ENCODE peak calls at places on chromosomes 3 and 15, in four cellular contexts. U, G, L and M are unnamed samples.

GRCh38 chr15:96181873-96182301 is 148.6 kb upstream of the NR2F2 start:
- DNase-seq in L (peak; percentile 85), U (no peak), G (no peak), M (no peak)

GRCh38 chr3:43499256-43499655 is 122.6 kb downstream of the ANO10 start:
- DNase-seq in G (no peak), L (no peak), U (no peak), M (no peak)

GRCh38 chr15:64717735-64718495 is 57.5 kb downstream of the RBPMS2 start:
- DNase-seq in L (no peak), U (no peak), G (no peak), M (peak; percentile 41)

GRCh38 chr3:103158183-103158582 is 723.4 kb downstream of the ZPLD1 start:
- DNase-seq in U (no peak), L (no peak), G (no peak), M (no peak)

GRCh38 chr3:148955544-148956346 is 35.6 kb upstream of the GYG1 start:
- DNase-seq in L (peak; percentile 90), G (peak; percentile 39), U (no peak), M (no peak)

GRCh38 chr3:52218953-52219650 is 6.3 kb downstream of the TLR9 start:
- DNase-seq in L (no peak), G (peak; percentile 71), U (no peak), M (peak; percentile 59)

GRCh38 chr3:134357914-134358811 is 16.1 kb downstream of the AMOTL2 start:
- DNase-seq in G (peak; percentile 51), U (no peak), L (peak; percentile 81), M (peak; percentile 64)

GRCh38 chr3:184372911-184373310 is 5.1 kb downstream of the THPO start:
- DNase-seq in L (peak; percentile 59), U (no peak), G (no peak), M (no peak)

GRCh38 chr3:3573341-3573740 is 225.9 kb upstream of the LRRN1 start:
- DNase-seq in U (no peak), L (no peak), G (no peak), M (no peak)

GRCh38 chr3:134600685-134601502 is 49.9 kb downstream of the KY start:
- DNase-seq in U (no peak), G (peak; percentile 67), L (no peak), M (peak; percentile 93)

GRCh38 chr3:25899352-25900101 is 109.6 kb downstream of the OXSM start:
- DNase-seq in G (no peak), L (no peak), U (no peak), M (no peak)

GRCh38 chr3:13495921-13496723 is 16.0 kb downstream of the HDAC11 start:
- DNase-seq in L (peak; percentile 92), G (peak; percentile 86), U (no peak), M (peak; percentile 88)

GRCh38 chr3:6771171-6771570 is 89.7 kb upstream of the GRM7 start:
- DNase-seq in L (no peak), U (no peak), G (no peak), M (no peak)

GRCh38 chr3:44355634-44356033 is 17.1 kb downstream of the TCAIM start:
- DNase-seq in G (no peak), U (no peak), L (no peak), M (no peak)

GRCh38 chr15:76059320-76060097 is at the start of gene TMEM266:
- DNase-seq in G (peak; percentile 43), U (no peak), L (no peak), M (peak; percentile 79)

GRCh38 chr3:131216801-131217200 is 164.8 kb upstream of the NUDT16 start:
- DNase-seq in G (peak; percentile 25), U (no peak), L (no peak), M (no peak)

GRCh38 chr15:22866066-22866465 is 27.6 kb downstream of the NIPA2 start:
- DNase-seq in U (no peak), G (no peak), L (no peak), M (no peak)

GRCh38 chr3:147945968-147946519 is 536.9 kb downstream of the ZIC1 start:
- DNase-seq in G (no peak), U (no peak), L (peak; percentile 69), M (no peak)

GRCh38 chr3:127744875-127745274 is 72.1 kb downstream of the ABTB1 start:
- DNase-seq in G (no peak), L (no peak), U (no peak), M (peak; percentile 31)

GRCh38 chr3:10404876-10405275 is 84.0 kb upstream of the SEC13 start:
- DNase-seq in L (no peak), G (no peak), U (no peak), M (no peak)

GRCh38 chr15:38660726-38661125 is 96.1 kb upstream of the RASGRP1 start:
- DNase-seq in L (no peak), U (no peak), G (no peak), M (no peak)

GRCh38 chr3:136263251-136263650 is 13.1 kb downstream of the PCCB start:
- DNase-seq in U (no peak), L (no peak), G (no peak), M (no peak)

GRCh38 chr3:151431940-151432339 is 28.9 kb downstream of the IGSF10 start:
- DNase-seq in U (no peak), L (no peak), G (no peak), M (no peak)

GRCh38 chr3:190319660-190320059 is 2.6 kb downstream of the CLDN1 start:
- DNase-seq in U (no peak), G (no peak), L (no peak), M (no peak)

GRCh38 chr15:43086551-43086950 is 19.3 kb downstream of the UBR1 start:
- DNase-seq in U (no peak), L (no peak), G (no peak), M (no peak)

GRCh38 chr3:36677331-36678007 is 86.9 kb downstream of the DCLK3 start:
- DNase-seq in L (no peak), U (no peak), G (no peak), M (no peak)

GRCh38 chr3:132256984-132257383 is 60.2 kb upstream of the ACP3 start:
- DNase-seq in L (no peak), G (peak; percentile 40), U (no peak), M (no peak)
- TF ChIP-seq CTCF in L (no peak), G (peak; percentile 66), U (peak; percentile 6), M (no peak)

GRCh38 chr15:78147566-78147965 is 1.6 kb upstream of the IDH3A start:
- DNase-seq in L (no peak), G (peak; percentile 17), U (no peak), M (no peak)
- H3K4me3 ChIP-seq in L (no peak overlapping the region), G (no peak overlapping the region), U (no peak overlapping the region), M (no peak overlapping the region)

GRCh38 chr15:90001062-90001682 is at the start of gene ZNF710:
- DNase-seq in L (peak; percentile 83), G (no peak), U (no peak), M (peak; percentile 85)
- TF ChIP-seq POLR2AphosphoS5 in L (peak; percentile 55), G (no peak), U (no peak), M (peak; percentile 1)

DNA sequence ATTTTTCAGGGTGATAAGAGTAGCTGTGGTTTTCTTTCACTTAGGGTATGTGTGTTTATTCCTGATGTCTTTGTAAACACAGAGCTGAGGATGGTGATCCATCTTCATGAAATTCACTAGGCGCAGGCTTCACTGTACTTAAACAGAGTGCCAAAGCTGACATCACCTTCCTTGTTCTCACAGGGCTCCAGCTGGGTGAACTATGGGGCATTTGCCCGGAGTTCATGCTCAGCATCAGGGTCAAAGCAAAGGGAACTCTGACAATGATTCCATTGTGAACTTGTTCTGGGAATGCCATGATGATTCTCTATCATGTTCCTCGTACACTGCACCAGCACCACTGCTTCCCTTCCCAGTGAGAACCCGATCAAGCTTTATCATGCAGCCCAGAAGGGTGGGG is 184.8 kb upstream of the P2RY1 start:
- DNase-seq in L (no peak), G (no peak), U (no peak), M (no peak)
- TF ChIP-seq CTCF in L (no peak), G (no peak), U (no peak), M (no peak)